ENCODE peak calls at places on chromosomes 16 and 17, in four cellular contexts. One of them, this sample, is unnamed.

GRCh38 chr17:7041607-7042506 is 2.0 kb downstream of the SLC16A11 start:
- DNase-seq in heart left ventricle: no peak
- DNase-seq in HepG2: no peak
- DNase-seq in Peyer's patch: peak
- DNase-seq in this sample: no peak

GRCh38 chr16:89729863-89730574 is 8.7 kb downstream of the ZNF276 start:
- DNase-seq in heart left ventricle: peak
- DNase-seq in HepG2: no peak
- DNase-seq in Peyer's patch: no peak
- DNase-seq in this sample: no peak

GRCh38 chr16:49504023-49504364 is 130.4 kb downstream of the C16orf78 start:
- DNase-seq in heart left ventricle: no peak
- DNase-seq in HepG2: peak
- DNase-seq in Peyer's patch: no peak
- DNase-seq in this sample: no peak

GRCh38 chr17:68377771-68378201 is 79.5 kb downstream of the WIPI1 start:
- DNase-seq in heart left ventricle: peak
- DNase-seq in HepG2: no peak
- DNase-seq in Peyer's patch: no peak
- DNase-seq in this sample: no peak

GRCh38 chr16:61148930-61149329 is 887.3 kb downstream of the CDH8 start:
- DNase-seq in heart left ventricle: no peak
- DNase-seq in HepG2: peak
- DNase-seq in Peyer's patch: no peak
- DNase-seq in this sample: no peak

GRCh38 chr17:20073056-20073979 is 64.2 kb downstream of the SPECC1 start:
- DNase-seq in heart left ventricle: peak
- DNase-seq in HepG2: no peak
- DNase-seq in Peyer's patch: no peak
- DNase-seq in this sample: peak

GRCh38 chr16:50881953-50882352 is 140.1 kb downstream of the CYLD start:
- DNase-seq in heart left ventricle: no peak
- DNase-seq in HepG2: no peak
- DNase-seq in Peyer's patch: no peak
- DNase-seq in this sample: no peak

GRCh38 chr17:74018116-74018515 is 185.4 kb upstream of the RPL38 start:
- DNase-seq in heart left ventricle: no peak
- DNase-seq in HepG2: no peak
- DNase-seq in Peyer's patch: no peak
- DNase-seq in this sample: no peak

GRCh38 chr17:16875662-16876061 is 96.3 kb downstream of the TNFRSF13B start:
- DNase-seq in heart left ventricle: no peak
- DNase-seq in HepG2: no peak
- DNase-seq in Peyer's patch: no peak
- DNase-seq in this sample: no peak

GRCh38 chr17:74116087-74116717 is 87.3 kb upstream of the RPL38 start:
- DNase-seq in heart left ventricle: no peak
- DNase-seq in HepG2: no peak
- DNase-seq in Peyer's patch: no peak
- DNase-seq in this sample: no peak

DNA sequence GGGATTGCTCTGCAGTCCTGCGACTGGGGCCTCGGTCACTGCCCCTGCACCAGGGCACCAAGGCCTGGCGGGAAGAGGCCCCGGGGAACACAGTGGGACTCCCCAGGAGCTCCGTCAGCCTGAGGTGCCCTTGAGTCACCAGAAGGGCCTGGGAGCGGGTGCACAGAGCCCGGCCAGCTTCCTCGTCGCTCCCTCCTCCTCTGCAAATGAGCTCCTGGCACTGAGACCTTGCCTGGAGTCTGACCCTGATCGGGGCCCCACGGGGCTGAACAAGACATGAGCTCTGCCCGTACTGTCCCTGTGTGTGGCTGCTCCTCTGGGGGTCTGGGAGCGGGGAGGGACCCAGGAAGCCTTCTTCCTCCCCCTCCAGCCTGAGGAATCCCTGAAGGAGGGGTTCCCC is 36.4 kb upstream of the SSTR5 start:
- DNase-seq in heart left ventricle: no peak
- DNase-seq in HepG2: no peak
- DNase-seq in Peyer's patch: no peak
- DNase-seq in this sample: no peak
- H3K27ac ChIP-seq in heart left ventricle: no peak
- H3K27ac ChIP-seq in HepG2: no peak
- H3K27ac ChIP-seq in Peyer's patch: no peak
- H3K27ac ChIP-seq in this sample: no peak

DNA sequence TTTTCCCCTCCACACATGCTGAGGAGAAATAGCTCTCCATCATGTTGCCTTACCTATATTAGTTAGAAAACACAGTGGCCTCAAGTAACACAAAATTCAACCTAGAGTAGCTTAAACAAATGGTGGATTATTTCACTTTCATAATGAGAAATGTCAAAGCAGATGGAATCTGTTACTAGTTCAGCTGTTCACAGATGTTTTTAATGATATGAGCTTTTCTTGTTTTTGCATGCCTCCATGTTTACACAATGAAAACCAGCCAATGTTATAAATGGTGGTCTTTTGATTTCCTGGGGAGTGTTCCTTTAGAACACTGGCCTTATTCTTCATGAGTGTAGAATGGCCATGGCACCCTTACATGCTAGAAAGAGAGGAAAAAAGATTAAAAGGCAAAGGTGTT is 968.4 kb upstream of the GOT2 start:
- DNase-seq in heart left ventricle: no peak
- DNase-seq in HepG2: no peak
- DNase-seq in Peyer's patch: no peak
- DNase-seq in this sample: no peak
- TF ChIP-seq CTCF in heart left ventricle: no peak
- TF ChIP-seq CTCF in HepG2: no peak
- TF ChIP-seq CTCF in Peyer's patch: no peak
- TF ChIP-seq CTCF in this sample: no peak

DNA sequence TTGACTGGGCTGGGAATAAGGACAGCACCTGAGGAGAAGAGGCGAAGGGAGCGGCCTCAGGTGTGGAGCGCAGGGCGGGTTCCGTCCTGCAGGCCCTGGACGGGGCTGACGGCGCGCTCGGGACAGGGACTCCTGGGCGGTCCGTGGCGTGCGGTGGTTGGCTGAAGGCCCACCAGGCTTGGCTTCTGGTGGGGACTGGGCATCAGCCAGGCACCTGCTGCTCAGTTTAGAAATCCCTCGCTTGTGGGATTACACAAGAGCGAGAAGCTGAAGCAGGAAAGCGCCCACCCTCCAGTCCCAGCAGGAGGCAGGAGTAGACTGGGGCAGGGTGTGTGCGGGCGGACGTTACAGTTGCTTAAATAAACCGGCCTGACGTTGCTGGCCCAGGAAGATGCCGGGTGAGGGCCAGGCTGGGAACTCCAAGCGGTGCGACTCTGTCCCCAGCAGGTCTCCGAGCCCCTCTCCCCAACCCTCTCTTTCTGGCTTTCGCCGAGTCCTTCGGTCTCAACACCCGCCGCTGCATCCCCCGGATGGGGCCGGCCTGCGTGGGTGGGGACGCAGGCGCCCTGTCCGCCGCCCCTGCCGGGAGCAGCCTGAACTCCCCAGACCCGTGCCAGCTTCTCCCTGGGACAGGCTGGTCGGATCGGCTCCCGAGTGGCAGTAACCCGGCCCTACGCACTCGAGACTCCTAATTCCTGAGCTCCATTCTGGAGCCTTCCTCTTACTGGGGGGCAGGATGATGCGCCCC is 639 bp downstream of the MIF4GD start:
- DNase-seq in heart left ventricle: peak
- DNase-seq in HepG2: peak
- DNase-seq in Peyer's patch: peak
- DNase-seq in this sample: peak
- TF ChIP-seq POLR2A in heart left ventricle: peak
- TF ChIP-seq POLR2A in HepG2: peak
- TF ChIP-seq POLR2A in Peyer's patch: no peak
- TF ChIP-seq POLR2A in this sample: peak

GRCh38 chr17:9788582-9788981 is 2.8 kb downstream of the DHRS7C start:
- DNase-seq in heart left ventricle: no peak
- DNase-seq in HepG2: no peak
- DNase-seq in Peyer's patch: no peak
- DNase-seq in this sample: no peak

GRCh38 chr17:9790889-9791876 is at the start of gene DHRS7C:
- DNase-seq in heart left ventricle: peak
- DNase-seq in HepG2: no peak
- DNase-seq in Peyer's patch: no peak
- DNase-seq in this sample: no peak

GRCh38 chr17:9797965-9798364 is 6.6 kb upstream of the DHRS7C start:
- DNase-seq in heart left ventricle: no peak
- DNase-seq in HepG2: no peak
- DNase-seq in Peyer's patch: no peak
- DNase-seq in this sample: no peak

DNA sequence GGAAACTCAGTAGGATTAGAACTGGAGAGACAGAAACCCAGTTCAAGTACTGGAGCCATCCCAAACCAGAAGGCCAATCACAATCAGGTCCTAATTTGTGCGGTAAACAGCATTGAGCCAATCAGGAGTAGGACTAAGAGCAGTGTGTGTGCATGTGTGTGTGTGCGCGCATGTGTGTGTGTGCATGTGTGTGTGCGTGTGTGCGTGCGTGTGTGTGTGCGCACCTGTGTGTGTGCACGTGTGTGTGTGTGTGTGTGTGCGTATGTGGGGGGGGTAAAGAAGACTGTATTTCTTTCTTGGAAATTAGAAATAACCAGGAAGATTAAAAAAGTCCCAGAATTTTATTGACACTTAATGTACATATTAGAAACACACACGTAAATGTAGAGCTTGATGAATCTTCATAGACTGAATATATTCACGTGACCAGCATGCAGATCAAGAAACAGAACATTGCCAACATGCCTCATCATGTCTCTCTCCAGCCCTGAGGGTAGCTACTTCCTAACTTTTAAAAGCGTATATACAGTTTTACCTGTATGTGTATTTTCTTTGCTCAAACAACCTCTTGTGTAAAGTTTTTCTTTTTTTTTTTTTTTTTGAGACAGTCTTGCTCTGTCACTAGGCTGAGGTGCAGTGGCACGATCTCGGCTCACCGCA is 919 bp upstream of the DHRS7C start:
- DNase-seq in heart left ventricle: no peak
- DNase-seq in HepG2: no peak
- DNase-seq in Peyer's patch: no peak
- DNase-seq in this sample: no peak
- H3K27ac ChIP-seq in heart left ventricle: no peak
- H3K27ac ChIP-seq in HepG2: no peak
- H3K27ac ChIP-seq in Peyer's patch: no peak
- H3K27ac ChIP-seq in this sample: no peak

GRCh38 chr16:56872863-56873391 is 7.9 kb downstream of the SLC12A3 start:
- DNase-seq in heart left ventricle: no peak
- DNase-seq in HepG2: no peak
- DNase-seq in Peyer's patch: no peak
- DNase-seq in this sample: no peak
- TF ChIP-seq CTCF in heart left ventricle: no peak
- TF ChIP-seq CTCF in HepG2: no peak
- TF ChIP-seq CTCF in Peyer's patch: no peak
- TF ChIP-seq CTCF in this sample: no peak

This sample was measured in transverse colon.